ENCODE peak calls at places on chromosome 9, in four cellular contexts. One of them, this sample, is unnamed. For H3K36me3, the result is how much of the 10 kb centered on the place peaks cover.

GRCh38 chr9:114250235-114250568 is 72.7 kb upstream of the ORM1 start:
- DNase-seq in spleen: no peak
- DNase-seq in H1: no peak
- DNase-seq in astrocyte: peak
- DNase-seq in this sample: no peak

GRCh38 chr9:34179528-34180138 is 790 bp downstream of the UBAP1 start:
- DNase-seq in astrocyte: no peak
- DNase-seq in H1: no peak
- DNase-seq in spleen: no peak
- DNase-seq in this sample: no peak

GRCh38 chr9:27505744-27506161 is 18.3 kb upstream of the IFNK start:
- DNase-seq in astrocyte: peak
- DNase-seq in spleen: no peak
- DNase-seq in H1: no peak
- DNase-seq in this sample: no peak

GRCh38 chr9:126303488-126303887 is 23.1 kb upstream of the MVB12B start:
- DNase-seq in astrocyte: no peak
- DNase-seq in spleen: no peak
- DNase-seq in H1: peak
- DNase-seq in this sample: no peak

GRCh38 chr9:124600407-124600806 is 93.2 kb upstream of the NR5A1 start:
- DNase-seq in astrocyte: no peak
- DNase-seq in spleen: no peak
- DNase-seq in H1: no peak
- DNase-seq in this sample: no peak

GRCh38 chr9:131887680-131888079 is 147.8 kb upstream of the RAPGEF1 start:
- DNase-seq in spleen: no peak
- DNase-seq in astrocyte: no peak
- DNase-seq in H1: no peak
- DNase-seq in this sample: no peak

GRCh38 chr9:123058834-123059233 is 25.4 kb downstream of the GPR21 start:
- DNase-seq in H1: no peak
- DNase-seq in astrocyte: peak
- DNase-seq in spleen: no peak
- DNase-seq in this sample: no peak

GRCh38 chr9:131006601-131007000 is 2.4 kb upstream of the LAMC3 start:
- DNase-seq in astrocyte: peak
- DNase-seq in spleen: no peak
- DNase-seq in H1: no peak
- DNase-seq in this sample: no peak

GRCh38 chr9:19465571-19466267 is 56.9 kb downstream of the ACER2 start:
- DNase-seq in H1: no peak
- DNase-seq in astrocyte: no peak
- DNase-seq in spleen: no peak
- DNase-seq in this sample: no peak

GRCh38 chr9:5364294-5364990 is 24.8 kb upstream of the RLN1 start:
- DNase-seq in H1: no peak
- DNase-seq in astrocyte: no peak
- DNase-seq in spleen: no peak
- DNase-seq in this sample: no peak

GRCh38 chr9:22156586-22156985 is 147.5 kb upstream of the CDKN2B start:
- DNase-seq in spleen: no peak
- DNase-seq in astrocyte: peak
- DNase-seq in H1: no peak
- DNase-seq in this sample: no peak

GRCh38 chr9:124428751-124429529 is 13.7 kb upstream of the PSMB7 start:
- DNase-seq in astrocyte: no peak
- DNase-seq in spleen: peak
- DNase-seq in H1: no peak
- DNase-seq in this sample: no peak

GRCh38 chr9:108842610-108843295 is 13.0 kb downstream of the ACTL7B start:
- DNase-seq in astrocyte: no peak
- DNase-seq in spleen: no peak
- DNase-seq in H1: no peak
- DNase-seq in this sample: no peak

GRCh38 chr9:131530546-131530929 is 525 bp downstream of the UCK1 start:
- DNase-seq in astrocyte: no peak
- DNase-seq in spleen: peak
- DNase-seq in H1: peak
- DNase-seq in this sample: no peak

GRCh38 chr9:25677301-25678146 is 720 bp downstream of the TUSC1 start:
- DNase-seq in spleen: peak
- DNase-seq in astrocyte: peak
- DNase-seq in H1: peak
- DNase-seq in this sample: no peak

GRCh38 chr9:70954126-70954525 is 167.3 kb downstream of the TRPM3 start:
- DNase-seq in H1: no peak
- DNase-seq in spleen: no peak
- DNase-seq in astrocyte: peak
- DNase-seq in this sample: no peak

GRCh38 chr9:95406114-95406513 is 88.6 kb upstream of the FANCC start:
- DNase-seq in astrocyte: no peak
- DNase-seq in H1: no peak
- DNase-seq in spleen: no peak
- DNase-seq in this sample: no peak

GRCh38 chr9:124309665-124310064 is 51.9 kb downstream of the NEK6 start:
- DNase-seq in spleen: no peak
- DNase-seq in H1: no peak
- DNase-seq in astrocyte: peak
- DNase-seq in this sample: no peak

GRCh38 chr9:37705787-37706186 is 47.8 kb upstream of the TRMT10B start:
- DNase-seq in H1: no peak
- DNase-seq in spleen: no peak
- DNase-seq in astrocyte: no peak
- DNase-seq in this sample: no peak

GRCh38 chr9:131282688-131283422 is 6.5 kb upstream of the FAM78A start:
- DNase-seq in astrocyte: peak
- DNase-seq in H1: peak
- DNase-seq in spleen: no peak
- DNase-seq in this sample: no peak

GRCh38 chr9:126752376-126752775 is 52.5 kb upstream of the ZBTB43 start:
- DNase-seq in astrocyte: no peak
- DNase-seq in spleen: no peak
- DNase-seq in H1: peak
- DNase-seq in this sample: no peak

GRCh38 chr9:113712053-113712452 is 164.1 kb upstream of the ZNF618 start:
- DNase-seq in spleen: no peak
- DNase-seq in astrocyte: peak
- DNase-seq in H1: peak
- DNase-seq in this sample: no peak

GRCh38 chr9:126985870-126986498 is 71.4 kb downstream of the RALGPS1 start:
- DNase-seq in spleen: peak
- DNase-seq in astrocyte: peak
- DNase-seq in H1: no peak
- DNase-seq in this sample: no peak

GRCh38 chr9:27467486-27467885 is 56.6 kb upstream of the IFNK start:
- DNase-seq in spleen: no peak
- DNase-seq in astrocyte: no peak
- DNase-seq in H1: no peak
- DNase-seq in this sample: no peak

GRCh38 chr9:100601216-100601615 is 23.3 kb downstream of the CAVIN4 start:
- DNase-seq in spleen: no peak
- DNase-seq in H1: peak
- DNase-seq in astrocyte: peak
- DNase-seq in this sample: no peak

GRCh38 chr9:14321517-14322125 is 7.7 kb upstream of the NFIB start:
- DNase-seq in astrocyte: peak
- DNase-seq in H1: no peak
- DNase-seq in spleen: no peak
- DNase-seq in this sample: no peak

GRCh38 chr9:95570646-95571045 is 53.9 kb upstream of the PTCH1 start:
- DNase-seq in H1: no peak
- DNase-seq in astrocyte: peak
- DNase-seq in spleen: no peak
- DNase-seq in this sample: no peak

GRCh38 chr9:126001581-126002225 is 254.5 kb downstream of the PBX3 start:
- DNase-seq in H1: no peak
- DNase-seq in spleen: peak
- DNase-seq in astrocyte: no peak
- DNase-seq in this sample: no peak

DNA sequence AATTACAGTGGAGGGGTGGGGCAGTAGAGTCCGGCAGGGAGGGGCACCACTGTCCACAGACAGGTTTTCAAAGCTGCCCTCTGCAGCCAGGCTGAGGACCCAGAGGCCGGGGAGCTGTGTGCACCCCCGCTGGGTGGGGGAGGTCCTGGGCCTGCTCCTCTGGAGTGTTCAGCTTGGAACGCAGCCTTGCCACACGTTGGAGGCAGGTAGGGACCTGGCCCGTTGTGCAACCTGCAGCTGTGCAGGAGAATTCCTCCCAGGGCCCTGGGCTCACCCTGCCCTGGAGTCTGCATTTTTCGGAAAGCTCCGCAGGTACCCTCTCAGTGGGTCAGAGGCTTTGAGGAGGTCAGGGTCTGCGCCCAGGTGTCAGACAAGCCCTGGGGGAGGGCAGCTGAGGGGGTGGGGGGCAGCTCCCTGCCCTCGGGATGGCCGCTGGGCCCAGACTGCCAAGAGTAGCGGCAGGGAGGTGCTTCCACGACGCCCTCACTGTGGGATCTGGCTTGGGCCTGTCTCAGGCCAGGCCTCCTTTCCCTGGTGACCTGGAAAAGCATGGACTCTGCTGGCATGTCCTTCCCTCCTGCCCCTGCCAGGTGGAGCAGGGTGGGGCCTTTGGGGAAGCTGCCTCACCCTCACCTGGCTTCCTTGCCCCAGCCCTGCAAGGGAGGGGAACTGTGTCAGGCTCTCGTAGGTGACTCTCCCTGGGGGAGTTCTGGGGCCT is 29.5 kb downstream of the RXRA start:
- DNase-seq in spleen: no peak
- DNase-seq in H1: no peak
- DNase-seq in astrocyte: no peak
- DNase-seq in this sample: no peak
- TF ChIP-seq CTCF in spleen: no peak
- TF ChIP-seq CTCF in H1: no peak
- TF ChIP-seq CTCF in astrocyte: no peak
- TF ChIP-seq CTCF in this sample: no peak

GRCh38 chr9:137574192-137574591 is 4.5 kb downstream of the DPH7 start:
- DNase-seq in spleen: no peak
- DNase-seq in astrocyte: no peak
- DNase-seq in H1: no peak
- DNase-seq in this sample: no peak
- H3K36me3 ChIP-seq in spleen: under half
- H3K36me3 ChIP-seq in astrocyte: under half
- H3K36me3 ChIP-seq in H1: under half
- H3K36me3 ChIP-seq in this sample: under half

DNA sequence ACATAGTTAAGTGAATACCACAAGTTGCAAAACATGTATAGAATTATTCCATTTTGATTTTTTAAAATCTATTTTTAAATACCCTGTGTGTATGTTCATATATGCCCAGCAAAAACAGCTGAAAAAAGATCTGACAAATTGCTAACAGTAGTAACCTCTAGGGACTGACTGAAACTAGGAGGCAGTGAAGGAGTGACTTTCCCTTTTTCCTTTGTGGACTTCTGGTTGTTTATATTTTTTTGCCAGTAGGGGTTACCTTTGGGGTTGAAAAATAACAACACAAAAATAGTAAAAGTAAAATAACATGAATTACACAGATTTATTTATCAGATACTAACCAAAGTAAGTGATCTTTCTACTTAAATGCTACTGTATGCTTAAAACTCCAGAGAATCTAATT is 2.9 kb downstream of the MEGF9 start:
- DNase-seq in astrocyte: no peak
- DNase-seq in spleen: no peak
- DNase-seq in H1: no peak
- DNase-seq in this sample: no peak
- H3K4me3 ChIP-seq in astrocyte: no peak
- H3K4me3 ChIP-seq in spleen: peak
- H3K4me3 ChIP-seq in H1: no peak
- H3K4me3 ChIP-seq in this sample: no peak

DNA sequence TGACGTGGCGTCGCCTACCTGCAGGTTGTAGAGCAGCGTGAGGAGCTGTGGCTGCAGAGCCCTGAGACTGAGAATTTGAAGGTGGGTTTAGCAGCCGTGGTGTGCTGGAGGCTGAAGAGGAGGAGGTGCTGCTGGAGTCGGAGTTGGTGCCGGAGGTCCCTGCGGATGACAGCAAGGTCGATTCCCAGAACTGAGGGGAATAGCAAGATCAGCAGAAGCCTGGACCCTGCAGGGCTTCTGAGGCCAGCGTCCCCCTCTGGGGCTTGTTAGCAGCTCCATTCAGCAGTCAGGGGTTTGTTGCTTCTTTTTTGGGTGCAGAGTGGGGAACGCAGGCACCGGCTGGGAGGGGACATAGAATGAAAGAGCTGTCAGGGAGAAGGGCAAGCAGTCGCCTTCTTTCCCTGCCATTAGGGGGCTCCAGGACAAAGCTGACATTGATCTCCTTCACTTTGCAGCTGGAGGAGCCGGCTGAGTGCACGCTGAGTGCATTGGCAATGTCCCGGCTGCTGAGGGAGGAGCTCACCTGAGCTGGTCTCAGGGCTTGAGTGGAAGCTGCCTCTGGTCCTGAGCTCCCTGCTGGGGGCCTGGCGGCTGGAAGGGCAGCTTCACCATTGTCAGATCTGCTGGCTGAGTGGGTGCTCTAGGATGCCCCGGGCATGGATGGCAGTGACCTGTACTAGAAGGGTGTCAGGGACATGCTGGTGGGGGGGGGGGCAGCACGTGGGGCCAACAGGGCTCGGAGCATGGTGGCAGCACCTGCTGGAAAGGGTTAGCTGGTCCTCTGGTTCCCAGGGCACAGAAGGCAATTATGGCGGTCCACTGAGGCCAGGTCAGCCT is 20.8 kb downstream of the OBP2B start:
- DNase-seq in H1: peak
- DNase-seq in astrocyte: no peak
- DNase-seq in spleen: peak
- DNase-seq in this sample: no peak
- TF ChIP-seq CTCF in H1: peak
- TF ChIP-seq CTCF in astrocyte: peak
- TF ChIP-seq CTCF in spleen: no peak
- TF ChIP-seq CTCF in this sample: no peak

GRCh38 chr9:92611621-92612275 is 58.2 kb downstream of the IPPK start:
- DNase-seq in H1: no peak
- DNase-seq in spleen: no peak
- DNase-seq in astrocyte: no peak
- DNase-seq in this sample: no peak

GRCh38 chr9:92612816-92613215 is 57.1 kb downstream of the IPPK start:
- DNase-seq in astrocyte: no peak
- DNase-seq in spleen: no peak
- DNase-seq in H1: no peak
- DNase-seq in this sample: no peak

GRCh38 chr9:92613268-92614122 is 56.4 kb downstream of the IPPK start:
- DNase-seq in H1: no peak
- DNase-seq in astrocyte: no peak
- DNase-seq in spleen: no peak
- DNase-seq in this sample: no peak

GRCh38 chr9:92610470-92611420 is 59.2 kb downstream of the IPPK start:
- DNase-seq in spleen: no peak
- DNase-seq in astrocyte: no peak
- DNase-seq in H1: no peak
- DNase-seq in this sample: no peak

DNA sequence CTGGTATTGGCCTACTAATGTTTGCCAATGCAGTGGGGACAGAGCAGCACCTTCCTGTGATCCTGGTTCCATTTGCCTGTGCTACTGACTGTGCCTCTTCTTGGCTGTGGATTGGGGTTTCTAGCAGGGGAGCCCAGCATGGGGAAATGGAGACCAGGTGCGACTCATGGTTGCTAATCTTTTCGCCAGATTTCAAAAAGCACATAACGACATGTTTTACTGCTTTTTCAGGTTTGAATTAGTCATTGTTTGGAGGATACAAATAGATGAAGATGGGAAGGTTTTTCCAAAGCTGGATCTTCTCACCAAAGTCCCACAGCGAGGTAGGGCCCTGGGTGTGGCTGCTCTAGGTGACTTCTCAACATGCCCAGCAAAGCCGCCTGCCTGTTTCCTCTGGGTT is 57.6 kb downstream of the IPPK start:
- DNase-seq in astrocyte: no peak
- DNase-seq in H1: no peak
- DNase-seq in spleen: no peak
- DNase-seq in this sample: no peak
- H3K36me3 ChIP-seq in astrocyte: under half
- H3K36me3 ChIP-seq in H1: under half
- H3K36me3 ChIP-seq in spleen: half or more
- H3K36me3 ChIP-seq in this sample: half or more